ENCODE peak calls at places on chromosomes 3 and 15, in four cellular contexts. A is stomach, D is HepG2, R is sigmoid colon. N is an unnamed sample.

GRCh38 chr3:179071569-179072397 is at the start of gene ZMAT3:
- DNase-seq in R (peak), A (peak), D (peak), N (peak)

GRCh38 chr3:8324727-8325126 is 176.9 kb upstream of the LMCD1 start:
- DNase-seq in D (peak), A (peak), R (no peak), N (peak)

GRCh38 chr3:159583662-159584061 is 405.0 kb upstream of the IL12A start:
- DNase-seq in D (no peak), R (no peak), A (no peak), N (no peak)

GRCh38 chr3:25910997-25911396 is 121.1 kb downstream of the OXSM start:
- DNase-seq in R (no peak), D (peak), A (no peak), N (peak)

GRCh38 chr3:62237296-62237948 is 135.9 kb downstream of the FEZF2 start:
- DNase-seq in R (no peak), A (no peak), D (no peak), N (no peak)

GRCh38 chr15:49895337-49896223 is 223.5 kb downstream of the ATP8B4 start:
- DNase-seq in A (no peak), R (no peak), D (no peak), N (no peak)

GRCh38 chr15:38817427-38818155 is 253.0 kb upstream of the RASGRP1 start:
- DNase-seq in R (peak), A (peak), D (peak), N (peak)

GRCh38 chr15:33500432-33500831 is 189.7 kb downstream of the RYR3 start:
- DNase-seq in A (no peak), R (no peak), D (no peak), N (no peak)

GRCh38 chr3:87810427-87810826 is 248.4 kb downstream of the CGGBP1 start:
- DNase-seq in A (no peak), D (no peak), R (no peak), N (no peak)

GRCh38 chr3:117243657-117244056 is 534.1 kb downstream of the TUSC7 start:
- DNase-seq in A (no peak), R (no peak), D (no peak), N (no peak)

GRCh38 chr3:72661115-72661457 is 187.2 kb downstream of the SHQ1 start:
- DNase-seq in A (peak), D (no peak), R (peak), N (peak)

GRCh38 chr15:41501191-41501917 is 7.7 kb downstream of the ITPKA start:
- DNase-seq in D (no peak), R (no peak), A (no peak), N (no peak)

GRCh38 chr3:115246621-115247020 is 99.5 kb upstream of the ZBTB20 start:
- DNase-seq in D (no peak), R (no peak), A (no peak), N (no peak)

GRCh38 chr3:195755391-195755790 is 34.6 kb downstream of the MUC20 start:
- DNase-seq in D (no peak), R (no peak), A (no peak), N (no peak)

GRCh38 chr3:161700998-161701397 is 204.4 kb downstream of the OTOL1 start:
- DNase-seq in D (no peak), A (no peak), R (no peak), N (no peak)

GRCh38 chr15:59367022-59367451 is 5.6 kb downstream of the MYO1E start:
- DNase-seq in D (no peak), A (no peak), R (no peak), N (no peak)

GRCh38 chr3:143433787-143434378 is 314.3 kb downstream of the CHST2 start:
- DNase-seq in R (no peak), A (no peak), D (peak), N (no peak)

GRCh38 chr3:69082805-69083204 is 1.9 kb upstream of the ARL6IP5 start:
- DNase-seq in R (no peak), D (no peak), A (peak), N (peak)

GRCh38 chr3:141241248-141242034 is 9.8 kb downstream of the PXYLP1 start:
- DNase-seq in D (no peak), R (no peak), A (no peak), N (no peak)

GRCh38 chr3:149414557-149415231 is 37.2 kb upstream of the TM4SF1 start:
- DNase-seq in D (peak), A (no peak), R (no peak), N (no peak)

GRCh38 chr3:58299839-58300516 is 6.1 kb upstream of the RPP14 start:
- DNase-seq in A (no peak), D (peak), R (no peak), N (no peak)

GRCh38 chr15:99176757-99177156 is 71.9 kb downstream of the SYNM start:
- DNase-seq in A (no peak), D (no peak), R (no peak), N (no peak)

GRCh38 chr15:61081028-61081322 is 148.1 kb downstream of the RORA start:
- DNase-seq in R (no peak), A (no peak), D (no peak), N (no peak)

GRCh38 chr3:27594096-27594690 is 110.0 kb upstream of the SLC4A7 start:
- DNase-seq in A (no peak), R (no peak), D (no peak), N (no peak)

GRCh38 chr15:92383528-92384326 is 10.0 kb upstream of the ST8SIA2 start:
- DNase-seq in R (no peak), D (peak), A (no peak), N (no peak)

GRCh38 chr3:5190147-5190791 is 2.8 kb downstream of the EDEM1 start:
- DNase-seq in A (no peak), R (no peak), D (no peak), N (no peak)

GRCh38 chr3:57796261-57796660 is 40.2 kb downstream of the SLMAP start:
- DNase-seq in D (no peak), R (no peak), A (no peak), N (no peak)

GRCh38 chr3:81743096-81744025 is 18.1 kb downstream of the GBE1 start:
- DNase-seq in A (no peak), D (no peak), R (peak), N (no peak)

GRCh38 chr3:134201201-134202130 is 49.2 kb downstream of the RYK start:
- DNase-seq in R (no peak), D (no peak), A (no peak), N (no peak)

GRCh38 chr3:4350789-4351163 is 47.6 kb downstream of the SETMAR start:
- DNase-seq in D (peak), R (no peak), A (no peak), N (peak)

GRCh38 chr3:149151843-149152242 is 22.4 kb downstream of the HPS3 start:
- DNase-seq in D (no peak), R (no peak), A (no peak), N (no peak)

GRCh38 chr15:63354771-63355650 is 26.6 kb downstream of the CA12 start:
- DNase-seq in A (no peak), R (peak), D (no peak), N (peak)

GRCh38 chr15:36080759-36081158 is 498.7 kb upstream of the CDIN1 start:
- DNase-seq in D (no peak), A (no peak), R (no peak), N (no peak)

GRCh38 chr15:60799885-60800728 is 321.2 kb upstream of the ICE2 start:
- DNase-seq in A (no peak), D (no peak), R (no peak), N (no peak)

GRCh38 chr15:52349062-52349700 is 53.6 kb upstream of the MYO5C start:
- DNase-seq in D (no peak), A (no peak), R (no peak), N (no peak)

GRCh38 chr15:70486451-70487379 is 276.6 kb downstream of the UACA start:
- DNase-seq in R (peak), A (no peak), D (no peak), N (no peak)
- TF ChIP-seq POLR2AphosphoS5 in R (no peak), A (no peak), D (no peak), N (no peak)

DNA sequence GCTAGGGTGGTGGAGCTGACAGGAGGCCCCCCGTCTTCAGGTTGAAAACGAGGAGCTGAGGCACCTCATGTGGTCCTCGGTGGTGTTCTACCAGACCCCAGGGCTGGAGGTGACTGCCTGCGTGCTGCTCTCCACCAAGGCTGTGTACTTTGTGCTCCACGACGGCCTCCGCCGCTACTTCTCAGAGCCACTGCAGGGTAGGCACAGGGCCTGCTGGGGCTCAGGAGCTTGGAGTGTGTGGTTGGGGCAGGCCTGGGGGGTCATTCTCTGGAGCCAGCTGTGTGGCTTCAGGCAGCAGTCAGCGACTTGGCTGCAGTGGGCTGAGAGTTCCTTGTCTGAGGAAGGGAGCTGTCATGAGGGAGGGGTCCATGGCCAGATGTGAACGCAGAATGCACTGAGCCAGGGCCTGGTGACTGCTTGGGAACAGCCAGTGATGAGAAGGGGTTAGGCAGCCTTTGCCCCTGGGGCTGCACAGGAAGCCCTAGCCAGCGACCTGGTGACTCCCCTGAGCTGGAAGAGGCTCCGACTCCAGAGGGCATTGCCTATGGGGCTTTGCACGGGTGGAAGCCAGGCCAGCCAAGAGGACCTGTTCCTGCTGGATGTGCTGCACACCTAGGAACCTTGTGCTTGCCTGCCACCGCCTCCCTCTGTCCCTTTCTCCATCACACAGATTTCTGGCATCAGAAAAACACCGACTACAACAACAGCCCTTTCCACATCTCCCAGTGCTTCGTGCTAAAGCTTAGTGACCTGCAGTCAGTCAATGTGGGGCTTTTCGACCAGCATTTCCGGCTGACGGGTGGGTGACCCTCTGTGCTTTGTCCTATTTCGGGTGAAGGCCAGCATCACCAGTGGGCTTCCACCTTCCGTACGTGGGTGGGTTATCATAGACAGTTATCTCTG is 4.9 kb upstream of the STAB1 start:
- DNase-seq in R (no peak), A (no peak), D (no peak), N (no peak)
- H3K27ac ChIP-seq in R (peak), A (no peak), D (no peak), N (peak)

GRCh38 chr3:52034651-52035050 is 21.7 kb downstream of the DUSP7 start:
- DNase-seq in A (no peak), D (no peak), R (no peak), N (no peak)
- TF ChIP-seq EP300 in A (no peak), D (no peak), R (no peak), N (no peak)

GRCh38 chr3:97956051-97956450 is 16.2 kb downstream of the RIOX2 start:
- DNase-seq in R (no peak), A (no peak), D (no peak), N (no peak)

GRCh38 chr3:97958396-97958795 is 13.8 kb downstream of the RIOX2 start:
- DNase-seq in A (no peak), R (no peak), D (no peak), N (no peak)

GRCh38 chr3:97958796-97959195 is 13.4 kb downstream of the RIOX2 start:
- DNase-seq in D (no peak), R (no peak), A (no peak), N (no peak)

GRCh38 chr3:97959863-97960262 is 12.4 kb downstream of the RIOX2 start:
- DNase-seq in D (no peak), A (no peak), R (no peak), N (no peak)

DNA sequence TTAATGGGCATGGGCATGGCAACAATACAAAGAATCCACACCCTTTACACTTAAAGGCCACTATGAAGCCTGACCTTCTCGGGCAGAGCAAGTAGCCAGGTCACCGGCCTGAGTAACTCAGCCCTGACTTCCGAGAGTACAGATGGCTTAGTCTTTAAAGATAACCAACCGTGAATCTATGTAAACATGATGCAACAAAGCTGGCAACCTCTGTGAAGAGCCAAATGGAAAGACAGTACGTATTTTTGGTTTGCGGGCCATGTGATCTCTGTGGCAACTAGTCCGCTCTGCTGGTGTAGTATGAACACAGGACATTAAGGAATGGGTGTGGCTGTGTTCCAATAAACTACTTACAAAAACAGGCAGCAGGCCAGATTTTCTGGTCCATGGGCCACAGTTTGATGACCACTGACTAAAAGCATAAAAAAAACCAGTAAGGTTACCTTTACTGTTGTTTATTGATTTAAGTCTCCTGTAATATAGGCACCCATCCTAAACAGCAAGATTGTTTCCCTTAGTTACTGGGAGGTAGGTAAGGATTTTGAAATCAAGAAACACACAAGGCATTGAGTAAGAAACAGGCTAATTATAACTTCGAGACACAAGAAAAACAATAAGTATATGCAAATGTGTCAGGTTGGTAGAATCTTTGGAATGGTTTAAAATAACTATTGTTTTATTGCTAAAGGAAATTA is 14.5 kb downstream of the RIOX2 start:
- DNase-seq in A (no peak), D (no peak), R (peak), N (peak)
- TF ChIP-seq POLR2AphosphoS5 in A (no peak), D (no peak), R (peak), N (no peak)

DNA sequence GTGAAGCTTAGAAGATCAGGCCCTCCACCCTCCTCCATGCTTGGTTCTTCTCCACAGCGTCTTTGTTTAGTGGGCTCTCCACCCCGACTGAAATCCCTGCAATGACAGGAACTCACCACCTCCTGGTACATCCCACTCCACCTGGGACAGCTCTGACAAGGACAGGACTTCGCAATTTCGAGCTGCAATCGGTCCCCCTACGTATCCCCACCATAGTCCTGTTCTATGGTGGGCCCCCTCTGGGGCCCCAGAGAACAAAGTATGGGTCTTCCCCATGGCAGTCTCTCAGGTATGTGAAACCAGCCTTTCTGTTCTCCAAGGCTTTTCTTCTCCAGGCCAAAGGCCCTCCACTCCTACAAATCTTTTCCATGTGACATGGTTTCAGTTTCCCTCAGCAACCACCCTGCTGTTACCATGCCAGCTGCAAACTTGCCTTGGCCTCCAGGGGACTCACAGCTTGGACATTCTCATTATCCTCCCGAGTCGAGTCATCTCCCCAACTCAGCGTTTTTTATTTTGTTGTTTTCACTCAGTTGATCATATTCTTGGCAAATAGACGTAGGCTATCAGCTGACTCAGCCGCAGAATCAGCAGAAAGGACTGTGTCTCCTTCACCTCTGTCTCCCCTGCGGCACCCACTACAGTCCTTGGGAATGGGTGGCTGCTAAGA is 233.3 kb downstream of the OPA1 start:
- DNase-seq in A (peak), D (no peak), R (no peak), N (peak)
- H3K27ac ChIP-seq in A (no peak), D (no peak), R (no peak), N (no peak)